ENCODE peak calls at places on chromosomes 5 and 9, in six cellular contexts. N is fibroblast of lung, S is Peyer's patch, Q is lower lobe of right lung, I is IMR-90, X is cardiac muscle cell. Z is an unnamed sample.
A peak's percentile ranks its signal among the peaks of the same experiment; 100 is the strongest.

GRCh38 chr5:33423018-33423630 is 17.6 kb upstream of the TARS1 start:
- DNase-seq in N (peak; percentile 78), S (no peak), Q (no peak), I (peak; percentile 73), X (peak; percentile 14), Z (peak; percentile 78)

GRCh38 chr9:95623614-95624013 is 106.8 kb upstream of the PTCH1 start:
- DNase-seq in N (no peak), S (no peak), Q (no peak), I (no peak), X (no peak), Z (no peak)

GRCh38 chr9:129751841-129752801 is 721 bp downstream of the PTGES start:
- DNase-seq in N (peak; percentile 29), S (peak; percentile 63), Q (peak; percentile 63), I (no peak), X (no peak), Z (peak; percentile 42)

GRCh38 chr5:1246711-1247431 is 21.7 kb downstream of the SLC6A18 start:
- DNase-seq in N (no peak), S (peak; percentile 72), Q (no peak), I (no peak), X (peak; percentile 90), Z (peak; percentile 35)

GRCh38 chr9:111330124-111330523 is at the start of gene OR2K2:
- DNase-seq in N (no peak), S (no peak), Q (no peak), I (no peak), X (no peak), Z (no peak)

GRCh38 chr5:34487202-34487879 is 168.8 kb upstream of the RAI14 start:
- DNase-seq in N (peak; percentile 94), S (no peak), Q (peak; percentile 62), I (peak; percentile 97), X (no peak), Z (peak; percentile 96)

GRCh38 chr5:56676091-56676768 is 139.1 kb upstream of the MAP3K1 start:
- DNase-seq in N (no peak), S (no peak), Q (no peak), I (no peak), X (no peak), Z (peak; percentile 12)

GRCh38 chr5:159120446-159120845 is 20.7 kb upstream of the EBF1 start:
- DNase-seq in N (no peak), S (no peak), Q (no peak), I (no peak), X (no peak), Z (no peak)

GRCh38 chr5:111385970-111386831 is 126.1 kb downstream of the STARD4 start:
- DNase-seq in N (no peak), S (no peak), Q (no peak), I (no peak), X (no peak), Z (no peak)

GRCh38 chr5:149445343-149445738 is 66.2 kb upstream of the IL17B start:
- DNase-seq in N (no peak), S (no peak), Q (no peak), I (no peak), X (peak; percentile 46), Z (no peak)

GRCh38 chr9:1207681-1208080 is 157.5 kb downstream of the DMRT2 start:
- DNase-seq in N (no peak), S (no peak), Q (no peak), I (peak; percentile 66), X (no peak), Z (no peak)

GRCh38 chr5:57174128-57174849 is 430 bp downstream of the GPBP1 start:
- DNase-seq in N (peak; percentile 24), S (peak; percentile 73), Q (peak; percentile 64), I (no peak), X (peak; percentile 51), Z (peak; percentile 63)

GRCh38 chr5:102919211-102919610 is 164.1 kb downstream of the PAM start:
- DNase-seq in N (no peak), S (no peak), Q (no peak), I (no peak), X (no peak), Z (no peak)

GRCh38 chr5:102924963-102925362 is 169.9 kb downstream of the PAM start:
- DNase-seq in N (no peak), S (no peak), Q (no peak), I (no peak), X (no peak), Z (no peak)

GRCh38 chr5:102922839-102923477 is 167.9 kb downstream of the PAM start:
- DNase-seq in N (peak; percentile 80), S (no peak), Q (no peak), I (no peak), X (no peak), Z (peak; percentile 51)

GRCh38 chr5:102922111-102922510 is 167.0 kb downstream of the PAM start:
- DNase-seq in N (no peak), S (no peak), Q (no peak), I (no peak), X (no peak), Z (no peak)

DNA sequence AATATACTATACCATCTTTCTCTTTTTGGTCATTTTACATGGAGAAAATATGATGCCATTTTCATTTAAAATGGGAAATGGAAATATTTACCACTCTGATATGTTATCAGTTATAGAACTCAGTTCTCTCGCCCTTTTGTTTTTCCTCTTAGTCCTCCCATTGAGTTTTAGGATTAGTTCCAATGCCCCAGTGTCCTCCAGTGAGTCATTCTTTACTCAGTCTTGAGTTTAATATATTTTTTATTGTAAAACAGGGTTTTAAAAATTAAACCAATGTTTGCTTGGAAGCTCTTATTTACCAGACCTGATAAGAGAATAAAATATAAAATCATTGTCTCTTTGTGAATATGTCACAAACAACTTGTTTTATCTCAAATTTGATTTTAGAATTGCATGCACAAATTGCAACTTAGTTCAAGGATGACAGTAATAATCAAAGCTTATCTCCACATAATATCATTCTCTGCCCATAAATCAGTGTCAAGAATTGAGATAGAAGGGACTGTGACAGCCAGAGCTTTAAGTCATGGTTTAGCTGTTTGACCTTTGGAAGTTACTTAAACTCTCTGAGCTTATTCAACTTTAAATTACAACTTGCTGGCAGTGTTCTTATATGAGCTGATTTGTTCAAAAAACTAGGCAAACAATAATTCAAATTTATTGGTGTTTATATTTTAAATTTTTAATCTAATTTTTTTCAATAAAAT is 166.4 kb downstream of the PAM start:
- DNase-seq in N (peak; percentile 41), S (no peak), Q (no peak), I (peak; percentile 29), X (no peak), Z (peak; percentile 32)
- H3K9me3 ChIP-seq in N (no peaks in the 10 kb centered on the region), S (no peaks in the 10 kb centered on the region), Q (no peaks in the 10 kb centered on the region), I (no peaks in the 10 kb centered on the region), X (no peaks in the 10 kb centered on the region), Z (no peaks in the 10 kb centered on the region)

DNA sequence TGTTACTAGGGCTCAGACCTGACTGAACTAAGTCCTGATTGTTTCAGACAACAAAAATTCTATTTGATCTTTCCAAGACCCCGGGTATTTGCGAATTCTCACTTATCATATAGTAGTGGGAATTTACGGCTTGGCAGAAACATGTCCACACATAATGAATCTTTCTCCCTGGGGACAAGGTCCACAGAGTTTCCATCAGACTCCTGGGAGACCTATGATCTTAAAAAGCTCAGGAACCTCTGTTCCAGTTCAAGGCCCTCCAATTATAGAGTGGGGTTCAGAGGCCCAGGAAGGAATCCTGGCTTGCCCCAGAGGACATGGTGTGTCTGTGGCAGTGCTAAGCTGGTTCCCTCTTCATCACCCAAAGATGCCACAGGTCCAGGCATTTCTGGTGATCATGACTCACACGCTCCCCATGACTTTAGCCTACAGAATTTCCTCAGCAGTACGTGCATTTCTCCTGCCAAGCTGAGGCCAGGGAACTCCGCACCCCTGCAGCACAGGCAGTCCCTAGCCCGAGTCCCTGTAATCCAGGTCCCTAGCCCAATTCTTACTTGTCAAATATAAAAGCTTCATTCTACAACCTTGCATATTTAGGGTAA is 12.6 kb downstream of the RAPGEF1 start:
- DNase-seq in N (peak; percentile 43), S (no peak), Q (no peak), I (peak; percentile 24), X (no peak), Z (peak; percentile 69)
- H3K4me1 ChIP-seq in N (peaks cover 36% of the 10 kb centered on the region), S (peaks cover 52% of the 10 kb centered on the region), Q (peaks cover 76% of the 10 kb centered on the region), I (peaks cover 25% of the 10 kb centered on the region), X (peaks cover 22% of the 10 kb centered on the region), Z (peaks cover 49% of the 10 kb centered on the region)

GRCh38 chr5:151363673-151364072 is 16.3 kb upstream of the SLC36A2 start:
- DNase-seq in N (no peak), S (no peak), Q (no peak), I (no peak), X (no peak), Z (no peak)
- H3K9me3 ChIP-seq in N (no peaks in the 10 kb centered on the region), S (no peaks in the 10 kb centered on the region), Q (peaks cover 29% of the 10 kb centered on the region), I (no peaks in the 10 kb centered on the region), X (no peaks in the 10 kb centered on the region), Z (peaks cover 44% of the 10 kb centered on the region)

GRCh38 chr5:90307386-90308181 is 102.0 kb downstream of the CETN3 start:
- DNase-seq in N (peak; percentile 1), S (no peak), Q (no peak), I (no peak), X (no peak), Z (no peak)

GRCh38 chr5:90306613-90307012 is 102.9 kb downstream of the CETN3 start:
- DNase-seq in N (no peak), S (no peak), Q (no peak), I (no peak), X (no peak), Z (no peak)

GRCh38 chr5:90301248-90301647 is 108.3 kb downstream of the CETN3 start:
- DNase-seq in N (no peak), S (no peak), Q (no peak), I (no peak), X (no peak), Z (no peak)

GRCh38 chr5:90308787-90309585 is 100.6 kb downstream of the CETN3 start:
- DNase-seq in N (no peak), S (no peak), Q (no peak), I (no peak), X (no peak), Z (peak; percentile 5)

DNA sequence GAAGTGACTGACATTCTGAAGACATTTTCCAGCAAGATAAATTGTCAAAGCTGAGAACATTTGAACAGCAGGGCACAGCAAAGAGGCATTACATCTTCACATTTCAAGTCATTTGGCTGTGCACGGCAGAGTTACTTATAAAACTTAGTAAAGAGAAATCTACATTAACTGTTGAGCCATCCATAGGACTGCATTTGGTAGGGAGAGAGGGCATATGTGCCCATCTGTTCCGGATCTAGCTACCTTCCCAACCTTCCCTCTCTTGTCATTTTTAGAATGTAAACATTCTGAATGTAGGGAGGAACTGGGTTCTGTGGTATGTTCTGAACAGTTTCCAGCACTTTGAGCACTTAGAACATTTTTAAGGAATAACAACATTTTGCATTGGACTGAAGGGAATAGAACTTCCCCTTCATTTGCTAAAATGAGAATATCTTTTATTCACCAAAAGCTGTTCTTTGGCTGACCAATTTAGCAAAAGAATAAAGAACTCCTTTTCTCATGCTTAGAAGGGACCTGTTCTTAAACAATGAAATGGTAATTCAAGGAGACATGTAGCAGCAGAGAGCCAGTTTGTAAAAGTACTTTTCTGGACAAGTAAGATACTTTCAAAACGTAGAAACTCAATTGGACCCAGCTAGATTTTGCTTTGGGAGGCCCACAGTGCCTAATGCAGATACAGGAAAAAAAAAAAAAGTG is 104.4 kb downstream of the CETN3 start:
- DNase-seq in N (no peak), S (no peak), Q (no peak), I (no peak), X (no peak), Z (peak; percentile 2)
- H3K4me1 ChIP-seq in N (no peaks in the 10 kb centered on the region), S (no peaks in the 10 kb centered on the region), Q (no peaks in the 10 kb centered on the region), I (no peaks in the 10 kb centered on the region), X (peaks cover 6% of the 10 kb centered on the region), Z (peaks cover 8% of the 10 kb centered on the region)